ENCODE peak calls at places on chromosomes 16 and 17, in eight cellular contexts. One of them, this sample, is unnamed.

GRCh38 chr16:50977064-50977621 is 173.9 kb downstream of the SALL1 start:
- DNase-seq in NCI-H1048: no peak
- DNase-seq in GM23248: no peak
- DNase-seq in substantia nigra: no peak
- DNase-seq in tibial artery: no peak
- DNase-seq in activated CD4-positive, CD25-positive, alpha-beta regulatory T cell: no peak
- DNase-seq in left ventricle myocardium inferior: no peak
- DNase-seq in posterior vena cava: no peak
- DNase-seq in this sample: no peak

GRCh38 chr17:63834431-63835166 is 7.1 kb upstream of the FTSJ3 start:
- DNase-seq in GM23248: peak
- DNase-seq in tibial artery: peak
- DNase-seq in NCI-H1048: peak
- DNase-seq in substantia nigra: no peak
- DNase-seq in posterior vena cava: no peak
- DNase-seq in left ventricle myocardium inferior: no peak
- DNase-seq in activated CD4-positive, CD25-positive, alpha-beta regulatory T cell: no peak
- DNase-seq in this sample: peak

GRCh38 chr17:41555105-41555887 is 16.6 kb downstream of the KRT9 start:
- DNase-seq in GM23248: no peak
- DNase-seq in tibial artery: no peak
- DNase-seq in NCI-H1048: no peak
- DNase-seq in substantia nigra: no peak
- DNase-seq in activated CD4-positive, CD25-positive, alpha-beta regulatory T cell: no peak
- DNase-seq in posterior vena cava: no peak
- DNase-seq in left ventricle myocardium inferior: no peak
- DNase-seq in this sample: no peak

GRCh38 chr16:55672471-55672870 is 16.7 kb downstream of the SLC6A2 start:
- DNase-seq in tibial artery: no peak
- DNase-seq in GM23248: peak
- DNase-seq in substantia nigra: no peak
- DNase-seq in left ventricle myocardium inferior: peak
- DNase-seq in activated CD4-positive, CD25-positive, alpha-beta regulatory T cell: no peak
- DNase-seq in posterior vena cava: no peak
- DNase-seq in NCI-H1048: no peak
- DNase-seq in this sample: no peak

GRCh38 chr16:69927056-69927757 is 23.9 kb upstream of the CLEC18A start:
- DNase-seq in NCI-H1048: no peak
- DNase-seq in substantia nigra: no peak
- DNase-seq in activated CD4-positive, CD25-positive, alpha-beta regulatory T cell: no peak
- DNase-seq in posterior vena cava: peak
- DNase-seq in left ventricle myocardium inferior: peak
- DNase-seq in tibial artery: peak
- DNase-seq in GM23248: peak
- DNase-seq in this sample: no peak

GRCh38 chr17:17723354-17724261 is 42.4 kb downstream of the RAI1 start:
- DNase-seq in posterior vena cava: no peak
- DNase-seq in tibial artery: no peak
- DNase-seq in substantia nigra: no peak
- DNase-seq in activated CD4-positive, CD25-positive, alpha-beta regulatory T cell: no peak
- DNase-seq in GM23248: peak
- DNase-seq in left ventricle myocardium inferior: no peak
- DNase-seq in NCI-H1048: no peak
- DNase-seq in this sample: peak

GRCh38 chr16:78022347-78022746 is at the start of gene CLEC3A:
- DNase-seq in substantia nigra: no peak
- DNase-seq in tibial artery: no peak
- DNase-seq in NCI-H1048: no peak
- DNase-seq in activated CD4-positive, CD25-positive, alpha-beta regulatory T cell: no peak
- DNase-seq in GM23248: no peak
- DNase-seq in posterior vena cava: no peak
- DNase-seq in left ventricle myocardium inferior: no peak
- DNase-seq in this sample: no peak

GRCh38 chr17:74862108-74862901 is 2.6 kb upstream of the GRIN2C start:
- DNase-seq in substantia nigra: peak
- DNase-seq in activated CD4-positive, CD25-positive, alpha-beta regulatory T cell: peak
- DNase-seq in posterior vena cava: peak
- DNase-seq in left ventricle myocardium inferior: peak
- DNase-seq in GM23248: peak
- DNase-seq in tibial artery: no peak
- DNase-seq in NCI-H1048: no peak
- DNase-seq in this sample: peak